ENCODE peak calls at places on chromosomes 4 and X, in five cellular contexts. One of them, this sample, is unnamed.

GRCh38 chr4:54065282-54066087 is 1.1 kb upstream of the CHIC2 start:
- DNase-seq in IMR-90: no peak
- DNase-seq in AG04450: no peak
- DNase-seq in stomach: no peak
- DNase-seq in dorsolateral prefrontal cortex: no peak
- DNase-seq in this sample: no peak

GRCh38 chrX:1322393-1322792 is 14.2 kb upstream of the IL3RA start:
- DNase-seq in IMR-90: no peak
- DNase-seq in AG04450: no peak
- DNase-seq in dorsolateral prefrontal cortex: no peak
- DNase-seq in stomach: no peak
- DNase-seq in this sample: no peak

GRCh38 chr4:917466-917865 is 14.7 kb downstream of the GAK start:
- DNase-seq in AG04450: no peak
- DNase-seq in IMR-90: no peak
- DNase-seq in dorsolateral prefrontal cortex: no peak
- DNase-seq in stomach: no peak
- DNase-seq in this sample: no peak

GRCh38 chrX:153501530-153501929 is 6.8 kb downstream of the BGN start:
- DNase-seq in AG04450: no peak
- DNase-seq in IMR-90: no peak
- DNase-seq in stomach: no peak
- DNase-seq in dorsolateral prefrontal cortex: peak; percentile 42
- DNase-seq in this sample: no peak

GRCh38 chrX:104187931-104188330 is 21.7 kb downstream of the FAM199X start:
- DNase-seq in AG04450: no peak
- DNase-seq in IMR-90: no peak
- DNase-seq in dorsolateral prefrontal cortex: no peak
- DNase-seq in stomach: no peak
- DNase-seq in this sample: no peak

GRCh38 chr4:150108693-150109092 is 30.4 kb downstream of the DCLK2 start:
- DNase-seq in IMR-90: no peak
- DNase-seq in stomach: no peak
- DNase-seq in dorsolateral prefrontal cortex: no peak
- DNase-seq in AG04450: no peak
- DNase-seq in this sample: no peak

GRCh38 chr4:24850669-24851068 is 55.3 kb downstream of the SOD3 start:
- DNase-seq in dorsolateral prefrontal cortex: no peak
- DNase-seq in AG04450: peak; percentile 75
- DNase-seq in stomach: no peak
- DNase-seq in IMR-90: peak; percentile 94
- DNase-seq in this sample: peak; percentile 74

GRCh38 chr4:107392951-107393350 is 327.1 kb downstream of the PAPSS1 start:
- DNase-seq in dorsolateral prefrontal cortex: no peak
- DNase-seq in IMR-90: peak; percentile 1
- DNase-seq in stomach: no peak
- DNase-seq in AG04450: no peak
- DNase-seq in this sample: no peak

GRCh38 chr4:166309286-166309685 is 436.2 kb downstream of the TLL1 start:
- DNase-seq in dorsolateral prefrontal cortex: no peak
- DNase-seq in AG04450: no peak
- DNase-seq in IMR-90: no peak
- DNase-seq in stomach: no peak
- DNase-seq in this sample: no peak

GRCh38 chr4:1628892-1629703 is 55.0 kb downstream of the FAM53A start:
- DNase-seq in dorsolateral prefrontal cortex: peak; percentile 54
- DNase-seq in stomach: peak; percentile 75
- DNase-seq in IMR-90: peak; percentile 6
- DNase-seq in AG04450: no peak
- DNase-seq in this sample: peak; percentile 58

GRCh38 chr4:13985824-13986223 is 358.3 kb upstream of the BOD1L1 start:
- DNase-seq in IMR-90: peak; percentile 32
- DNase-seq in AG04450: no peak
- DNase-seq in dorsolateral prefrontal cortex: no peak
- DNase-seq in stomach: no peak
- DNase-seq in this sample: no peak

GRCh38 chr4:71202703-71203102 is 136.1 kb upstream of the SLC4A4 start:
- DNase-seq in AG04450: no peak
- DNase-seq in stomach: no peak
- DNase-seq in dorsolateral prefrontal cortex: no peak
- DNase-seq in IMR-90: no peak
- DNase-seq in this sample: no peak

GRCh38 chr4:106021737-106022410 is 126.6 kb downstream of the NPNT start:
- DNase-seq in stomach: no peak
- DNase-seq in IMR-90: no peak
- DNase-seq in AG04450: no peak
- DNase-seq in dorsolateral prefrontal cortex: no peak
- DNase-seq in this sample: no peak

GRCh38 chr4:4574792-4575191 is 32.9 kb upstream of the STX18 start:
- DNase-seq in AG04450: no peak
- DNase-seq in dorsolateral prefrontal cortex: no peak
- DNase-seq in stomach: no peak
- DNase-seq in IMR-90: peak; percentile 72
- DNase-seq in this sample: no peak

GRCh38 chrX:1453390-1453783 is 678 bp upstream of the ASMTL start:
- DNase-seq in AG04450: peak; percentile 33
- DNase-seq in dorsolateral prefrontal cortex: no peak
- DNase-seq in stomach: no peak
- DNase-seq in IMR-90: no peak
- DNase-seq in this sample: no peak

GRCh38 chrX:79325263-79325958 is 41.7 kb downstream of the ITM2A start:
- DNase-seq in AG04450: no peak
- DNase-seq in IMR-90: no peak
- DNase-seq in dorsolateral prefrontal cortex: no peak
- DNase-seq in stomach: no peak
- DNase-seq in this sample: no peak

GRCh38 chr4:19309365-19309764 is 942.3 kb upstream of the SLIT2 start:
- DNase-seq in stomach: no peak
- DNase-seq in AG04450: peak; percentile 11
- DNase-seq in dorsolateral prefrontal cortex: no peak
- DNase-seq in IMR-90: peak; percentile 74
- DNase-seq in this sample: peak; percentile 2

GRCh38 chrX:53072418-53073114 is 9.6 kb upstream of the TSPYL2 start:
- DNase-seq in stomach: no peak
- DNase-seq in IMR-90: no peak
- DNase-seq in AG04450: no peak
- DNase-seq in dorsolateral prefrontal cortex: no peak
- DNase-seq in this sample: no peak

GRCh38 chr4:108700358-108700757 is 50.0 kb downstream of the OSTC start:
- DNase-seq in AG04450: no peak
- DNase-seq in dorsolateral prefrontal cortex: no peak
- DNase-seq in IMR-90: peak; percentile 10
- DNase-seq in stomach: no peak
- DNase-seq in this sample: no peak

GRCh38 chrX:16603822-16604221 is 46.1 kb upstream of the S100G start:
- DNase-seq in IMR-90: no peak
- DNase-seq in AG04450: no peak
- DNase-seq in dorsolateral prefrontal cortex: no peak
- DNase-seq in stomach: no peak
- DNase-seq in this sample: no peak

GRCh38 chrX:141903400-141904155 is at the start of gene MAGEC1:
- DNase-seq in stomach: no peak
- DNase-seq in dorsolateral prefrontal cortex: no peak
- DNase-seq in AG04450: no peak
- DNase-seq in IMR-90: no peak
- DNase-seq in this sample: no peak

GRCh38 chr4:38677466-38677865 is 13.5 kb downstream of the KLF3 start:
- DNase-seq in AG04450: no peak
- DNase-seq in stomach: no peak
- DNase-seq in IMR-90: no peak
- DNase-seq in dorsolateral prefrontal cortex: no peak
- DNase-seq in this sample: no peak

GRCh38 chr4:7691992-7692391 is 247.7 kb downstream of the AFAP1 start:
- DNase-seq in AG04450: no peak
- DNase-seq in IMR-90: peak; percentile 15
- DNase-seq in dorsolateral prefrontal cortex: no peak
- DNase-seq in stomach: no peak
- DNase-seq in this sample: no peak

GRCh38 chr4:1418494-1419285 is 12.4 kb upstream of the NKX1-1 start:
- DNase-seq in IMR-90: no peak
- DNase-seq in AG04450: no peak
- DNase-seq in dorsolateral prefrontal cortex: peak; percentile 12
- DNase-seq in stomach: peak; percentile 18
- DNase-seq in this sample: no peak

GRCh38 chr4:83308672-83309071 is 24.1 kb upstream of the COQ2 start:
- DNase-seq in AG04450: no peak
- DNase-seq in stomach: no peak
- DNase-seq in IMR-90: no peak
- DNase-seq in dorsolateral prefrontal cortex: no peak
- DNase-seq in this sample: no peak

GRCh38 chr4:70601422-70602039 is 9.5 kb downstream of the AMBN start:
- DNase-seq in AG04450: peak; percentile 54
- DNase-seq in IMR-90: peak; percentile 74
- DNase-seq in dorsolateral prefrontal cortex: peak; percentile 36
- DNase-seq in stomach: peak; percentile 53
- DNase-seq in this sample: peak; percentile 38

GRCh38 chr4:121900132-121900983 is 30.1 kb upstream of the BBS7 start:
- DNase-seq in IMR-90: peak; percentile 61
- DNase-seq in AG04450: peak; percentile 36
- DNase-seq in stomach: peak; percentile 35
- DNase-seq in dorsolateral prefrontal cortex: peak; percentile 46
- DNase-seq in this sample: peak; percentile 55

GRCh38 chr4:103497692-103498091 is 222.1 kb downstream of the TACR3 start:
- DNase-seq in dorsolateral prefrontal cortex: no peak
- DNase-seq in IMR-90: no peak
- DNase-seq in stomach: no peak
- DNase-seq in AG04450: no peak
- DNase-seq in this sample: no peak

GRCh38 chr4:124515591-124515990 is 196.9 kb downstream of the ANKRD50 start:
- DNase-seq in stomach: no peak
- DNase-seq in AG04450: no peak
- DNase-seq in dorsolateral prefrontal cortex: no peak
- DNase-seq in IMR-90: no peak
- DNase-seq in this sample: no peak

GRCh38 chr4:75058486-75058885 is 125.6 kb downstream of the PARM1 start:
- DNase-seq in AG04450: no peak
- DNase-seq in stomach: no peak
- DNase-seq in IMR-90: no peak
- DNase-seq in dorsolateral prefrontal cortex: no peak
- DNase-seq in this sample: no peak

GRCh38 chr4:75051431-75051830 is 118.5 kb downstream of the PARM1 start:
- DNase-seq in IMR-90: no peak
- DNase-seq in dorsolateral prefrontal cortex: no peak
- DNase-seq in AG04450: no peak
- DNase-seq in stomach: no peak
- DNase-seq in this sample: no peak

GRCh38 chr4:75054089-75054488 is 121.2 kb downstream of the PARM1 start:
- DNase-seq in AG04450: no peak
- DNase-seq in stomach: no peak
- DNase-seq in dorsolateral prefrontal cortex: no peak
- DNase-seq in IMR-90: no peak
- DNase-seq in this sample: no peak

GRCh38 chr4:75057369-75057768 is 124.5 kb downstream of the PARM1 start:
- DNase-seq in AG04450: no peak
- DNase-seq in IMR-90: no peak
- DNase-seq in stomach: no peak
- DNase-seq in dorsolateral prefrontal cortex: no peak
- DNase-seq in this sample: no peak

DNA sequence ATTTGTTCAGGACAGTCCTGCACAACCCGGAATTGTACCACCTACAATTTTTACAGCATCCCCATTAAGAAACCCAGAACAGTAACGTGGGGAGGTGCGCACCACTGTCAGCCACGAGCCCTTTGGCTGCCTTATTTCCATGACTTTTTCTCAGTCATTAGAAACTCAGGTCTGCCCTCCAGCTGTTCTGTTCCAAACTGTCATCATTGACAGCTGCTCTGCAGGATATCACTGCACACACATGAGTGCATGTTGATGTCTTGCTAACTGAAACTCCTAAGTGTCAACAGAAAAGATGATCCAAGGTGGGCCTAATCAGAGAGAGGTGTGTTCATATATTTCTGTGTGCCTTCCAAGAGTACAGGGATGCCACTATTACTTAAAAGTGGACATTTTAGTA is 123.4 kb downstream of the PARM1 start:
- DNase-seq in AG04450: no peak
- DNase-seq in IMR-90: no peak
- DNase-seq in dorsolateral prefrontal cortex: no peak
- DNase-seq in stomach: no peak
- DNase-seq in this sample: no peak
- TF ChIP-seq CTCF in AG04450: no peak
- TF ChIP-seq CTCF in IMR-90: no peak
- TF ChIP-seq CTCF in dorsolateral prefrontal cortex: no peak
- TF ChIP-seq CTCF in stomach: no peak
- TF ChIP-seq CTCF in this sample: no peak

GRCh38 chr4:85603437-85604336 is 128.7 kb downstream of the ARHGAP24 start:
- DNase-seq in stomach: no peak
- DNase-seq in AG04450: no peak
- DNase-seq in dorsolateral prefrontal cortex: no peak
- DNase-seq in IMR-90: no peak
- DNase-seq in this sample: no peak
- H3K27ac ChIP-seq in stomach: no peak overlapping the region
- H3K27ac ChIP-seq in AG04450: no peak overlapping the region
- H3K27ac ChIP-seq in dorsolateral prefrontal cortex: no peak overlapping the region
- H3K27ac ChIP-seq in IMR-90: no peak overlapping the region
- H3K27ac ChIP-seq in this sample: no peak overlapping the region

GRCh38 chr4:156169861-156170260 is 216.2 kb upstream of the CTSO start:
- DNase-seq in AG04450: no peak
- DNase-seq in IMR-90: no peak
- DNase-seq in stomach: no peak
- DNase-seq in dorsolateral prefrontal cortex: no peak
- DNase-seq in this sample: no peak

GRCh38 chr4:156173937-156174336 is 220.3 kb upstream of the CTSO start:
- DNase-seq in stomach: no peak
- DNase-seq in dorsolateral prefrontal cortex: no peak
- DNase-seq in AG04450: no peak
- DNase-seq in IMR-90: no peak
- DNase-seq in this sample: no peak

GRCh38 chr4:156168288-156168687 is 214.6 kb upstream of the CTSO start:
- DNase-seq in stomach: no peak
- DNase-seq in IMR-90: no peak
- DNase-seq in dorsolateral prefrontal cortex: no peak
- DNase-seq in AG04450: no peak
- DNase-seq in this sample: no peak

GRCh38 chr4:156173481-156173880 is 219.8 kb upstream of the CTSO start:
- DNase-seq in IMR-90: no peak
- DNase-seq in dorsolateral prefrontal cortex: no peak
- DNase-seq in AG04450: no peak
- DNase-seq in stomach: no peak
- DNase-seq in this sample: no peak

GRCh38 chr4:156169011-156169410 is 215.3 kb upstream of the CTSO start:
- DNase-seq in AG04450: peak; percentile 79
- DNase-seq in IMR-90: peak; percentile 95
- DNase-seq in stomach: no peak
- DNase-seq in dorsolateral prefrontal cortex: peak; percentile 56
- DNase-seq in this sample: peak; percentile 14
- TF ChIP-seq CTCF in AG04450: peak; percentile 84
- TF ChIP-seq CTCF in IMR-90: peak; percentile 75
- TF ChIP-seq CTCF in stomach: no peak
- TF ChIP-seq CTCF in dorsolateral prefrontal cortex: peak; percentile 62
- TF ChIP-seq CTCF in this sample: peak; percentile 37

DNA sequence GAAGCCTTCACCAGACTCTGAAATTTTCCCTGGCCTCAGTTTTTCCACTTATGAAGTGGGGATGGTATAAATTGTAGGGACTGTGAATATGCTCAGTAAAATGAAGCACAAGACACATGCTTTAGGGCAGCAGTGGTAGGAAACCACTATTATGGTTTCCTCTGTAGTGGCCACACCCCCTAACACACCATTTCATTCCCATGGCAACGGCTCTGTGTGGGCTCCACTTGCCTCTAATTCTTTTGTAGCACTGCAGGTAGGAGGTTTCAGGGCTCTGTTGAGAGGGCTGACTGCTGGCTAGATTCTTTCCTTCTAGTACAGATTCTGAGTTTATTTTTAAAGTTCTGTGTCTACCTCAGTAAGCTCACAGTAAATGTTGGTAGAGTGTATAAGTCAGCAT is 3.5 kb upstream of the VMA21 start:
- DNase-seq in AG04450: no peak
- DNase-seq in IMR-90: no peak
- DNase-seq in stomach: no peak
- DNase-seq in dorsolateral prefrontal cortex: no peak
- DNase-seq in this sample: no peak
- H3K27ac ChIP-seq in AG04450: no peak overlapping the region
- H3K27ac ChIP-seq in IMR-90: no peak overlapping the region
- H3K27ac ChIP-seq in stomach: no peak overlapping the region
- H3K27ac ChIP-seq in dorsolateral prefrontal cortex: no peak overlapping the region
- H3K27ac ChIP-seq in this sample: no peak overlapping the region

This sample was measured in RWPE1.